ENCODE peak calls at places on chromosome 2, in eight cellular contexts. T is stimulated activated CD8-positive, alpha-beta memory T cell treated with anti-CD3 and anti-CD28 coated beads, Interleukin-2, amount 100 ng/mL, for 48 hours; X is NCI-H1105; L is KBM-7; S is HS-27A; U is head of caudate nucleus; D is left cardiac atrium; P is NCI-H2029 treated with DMSO at 0.1 percent for 48 hours. J is an unnamed sample.
A peak's percentile ranks its signal among the peaks of the same experiment; 100 is the strongest.

GRCh38 chr2:73089270-73090030 is 17.9 kb upstream of the SFXN5 start:
- DNase-seq in T (no peak), X (no peak), U (no peak), L (no peak), P (no peak), D (peak; percentile 70), S (peak; percentile 84), J (no peak)

GRCh38 chr2:222655406-222655747 is 515 bp downstream of the FARSB start:
- DNase-seq in L (no peak), T (no peak), P (no peak), D (no peak), U (no peak), S (no peak), X (peak; percentile 9), J (no peak)

GRCh38 chr2:219912530-219912929 is 285.1 kb downstream of the SLC4A3 start:
- DNase-seq in D (no peak), L (no peak), T (no peak), P (no peak), X (no peak), S (no peak), U (peak; percentile 27), J (no peak)

GRCh38 chr2:73992036-73992435 is 7.3 kb downstream of the TET3 start:
- DNase-seq in X (no peak), D (no peak), T (no peak), L (no peak), S (no peak), U (no peak), P (no peak), J (no peak)

GRCh38 chr2:72138011-72138881 is 9.4 kb downstream of the CYP26B1 start:
- DNase-seq in S (no peak), P (no peak), L (no peak), T (no peak), U (peak; percentile 14), D (no peak), X (no peak), J (no peak)

GRCh38 chr2:230614913-230615332 is 97.7 kb upstream of the CAB39 start:
- DNase-seq in L (no peak), U (no peak), P (no peak), D (no peak), X (no peak), S (no peak), T (peak; percentile 57), J (peak; percentile 54)

GRCh38 chr2:197168705-197169104 is 141.9 kb downstream of the ANKRD44 start:
- DNase-seq in S (no peak), T (peak; percentile 61), D (peak; percentile 72), X (peak; percentile 11), P (no peak), U (peak; percentile 85), L (peak; percentile 82), J (peak; percentile 31)

GRCh38 chr2:61853086-61853847 is 593 bp downstream of the FAM161A start:
- DNase-seq in U (no peak), S (no peak), T (peak; percentile 50), D (peak; percentile 81), L (no peak), P (no peak), X (peak; percentile 67), J (peak; percentile 55)

GRCh38 chr2:240632291-240632670 is 7.0 kb downstream of the GPR35 start:
- DNase-seq in S (no peak), L (no peak), X (no peak), D (no peak), P (no peak), T (no peak), U (no peak), J (no peak)

GRCh38 chr2:206211657-206212255 is 52.1 kb downstream of the EEF1B2 start:
- DNase-seq in P (no peak), S (peak; percentile 42), U (no peak), T (no peak), X (no peak), L (no peak), D (no peak), J (no peak)

GRCh38 chr2:32882911-32883810 is 63.6 kb upstream of the LTBP1 start:
- DNase-seq in L (no peak), U (no peak), T (no peak), X (no peak), S (no peak), D (no peak), P (no peak), J (no peak)

GRCh38 chr2:192286093-192286701 is 91.5 kb upstream of the TMEFF2 start:
- DNase-seq in L (peak; percentile 16), D (no peak), X (peak; percentile 11), P (peak; percentile 18), U (peak; percentile 42), T (no peak), S (no peak), J (no peak)

GRCh38 chr2:108536133-108536780 is 2.0 kb downstream of the LIMS1 start:
- DNase-seq in S (no peak), L (no peak), X (no peak), D (no peak), T (no peak), U (no peak), P (no peak), J (no peak)

GRCh38 chr2:202278036-202278760 is 12.6 kb downstream of the NOP58 start:
- DNase-seq in D (no peak), S (no peak), L (no peak), P (no peak), X (no peak), T (no peak), U (no peak), J (no peak)

GRCh38 chr2:241006412-241006811 is 8.0 kb downstream of the SNED1 start:
- DNase-seq in P (no peak), U (no peak), D (no peak), T (no peak), L (no peak), S (no peak), X (no peak), J (no peak)

GRCh38 chr2:40113272-40113671 is 334.2 kb upstream of the THUMPD2 start:
- DNase-seq in L (no peak), X (no peak), P (no peak), D (no peak), U (no peak), S (no peak), T (no peak), J (no peak)

GRCh38 chr2:236338495-236339184 is 74.4 kb upstream of the ASB18 start:
- DNase-seq in X (no peak), L (peak; percentile 46), U (peak; percentile 63), T (no peak), P (no peak), S (no peak), D (peak; percentile 51), J (no peak)

GRCh38 chr2:160510617-160511016 is 17.0 kb upstream of the RBMS1 start:
- DNase-seq in L (no peak), U (no peak), D (no peak), X (no peak), P (no peak), S (no peak), T (no peak), J (no peak)

GRCh38 chr2:174235680-174236079 is 12.7 kb downstream of the OLA1 start:
- DNase-seq in T (no peak), S (no peak), X (no peak), L (no peak), D (no peak), U (no peak), P (no peak), J (no peak)

GRCh38 chr2:148586528-148587128 is 57.9 kb upstream of the EPC2 start:
- DNase-seq in U (no peak), P (no peak), L (no peak), S (no peak), T (no peak), X (no peak), D (no peak), J (no peak)

GRCh38 chr2:115163572-115163971 is 721.1 kb downstream of the DPP10 start:
- DNase-seq in U (no peak), S (no peak), L (no peak), X (peak; percentile 39), T (no peak), P (no peak), D (no peak), J (no peak)

GRCh38 chr2:25378731-25379490 is 37.2 kb upstream of the DNMT3A start:
- DNase-seq in P (no peak), L (no peak), X (no peak), U (no peak), T (no peak), S (no peak), D (no peak), J (no peak)

GRCh38 chr2:108069515-108070310 is 83.4 kb downstream of the SLC5A7 start:
- DNase-seq in S (no peak), L (no peak), X (no peak), T (no peak), P (no peak), D (no peak), U (no peak), J (no peak)

GRCh38 chr2:54949431-54949830 is 100.8 kb downstream of the RTN4 start:
- DNase-seq in P (no peak), L (no peak), D (no peak), U (no peak), X (no peak), S (no peak), T (no peak), J (no peak)

GRCh38 chr2:72173640-72174321 is 26.1 kb upstream of the CYP26B1 start:
- DNase-seq in S (no peak), U (no peak), X (no peak), L (no peak), T (no peak), P (no peak), D (no peak), J (no peak)

GRCh38 chr2:127541849-127542630 is 6.6 kb downstream of the MYO7B start:
- DNase-seq in L (no peak), T (no peak), S (no peak), P (no peak), D (peak; percentile 41), U (no peak), X (no peak), J (no peak)

GRCh38 chr2:212441141-212441540 is 97.5 kb downstream of the ERBB4 start:
- DNase-seq in D (no peak), T (no peak), U (no peak), L (no peak), X (no peak), P (no peak), S (no peak), J (no peak)